ENCODE peak calls at places on chromosomes 5 and 9, in ten cellular contexts. V is BE2C; E is HCEC 1CT; N is activated CD4-positive, alpha-beta T cell treated with anti-CD3 and anti-CD28 coated beads, Interleukin-2, amount 50 U/mL, for 4 hours; L is activated gamma-delta T cell; S is T-helper 9 cell; U is NCI-H1694 treated with DMSO at 0.1 percent for 48 hours; B is suprapubic skin; X is AG08396; W is activated naive CD8-positive, alpha-beta T cell treated with anti-CD3 and anti-CD28 coated beads for 36 hours. H is an unnamed sample.

GRCh38 chr5:16480144-16480543 is 14.5 kb upstream of the ZNF622 start:
- DNase-seq in V (no peak), E (no peak), N (no peak), L (no peak), S (no peak), U (no peak), B (no peak), X (no peak), W (no peak), H (no peak)

GRCh38 chr5:161676109-161676508 is 9.4 kb upstream of the GABRA6 start:
- DNase-seq in V (no peak), E (no peak), N (no peak), L (no peak), S (no peak), U (peak), B (no peak), X (no peak), W (no peak), H (no peak)

GRCh38 chr5:1019001-1019651 is 10.5 kb downstream of the NKD2 start:
- DNase-seq in V (no peak), E (no peak), N (no peak), L (no peak), S (no peak), U (no peak), B (no peak), X (no peak), W (no peak), H (no peak)

GRCh38 chr5:56130664-56131063 is 102.5 kb downstream of the ANKRD55 start:
- DNase-seq in V (no peak), E (no peak), N (no peak), L (no peak), S (no peak), U (no peak), B (no peak), X (no peak), W (no peak), H (no peak)

GRCh38 chr9:77981332-77981731 is 50.3 kb downstream of the GNAQ start:
- DNase-seq in V (no peak), E (peak), N (no peak), L (no peak), S (no peak), U (no peak), B (no peak), X (peak), W (no peak), H (peak)

GRCh38 chr5:159034083-159034824 is 65.5 kb downstream of the EBF1 start:
- DNase-seq in V (peak), E (no peak), N (no peak), L (no peak), S (no peak), U (no peak), B (no peak), X (no peak), W (no peak), H (no peak)

GRCh38 chr9:36922548-36922947 is 111.5 kb downstream of the PAX5 start:
- DNase-seq in V (no peak), E (peak), N (no peak), L (no peak), S (no peak), U (no peak), B (no peak), X (no peak), W (no peak), H (no peak)

GRCh38 chr5:74257645-74258328 is 382.7 kb downstream of the ENC1 start:
- DNase-seq in V (no peak), E (peak), N (no peak), L (no peak), S (no peak), U (no peak), B (peak), X (peak), W (no peak), H (no peak)

GRCh38 chr9:21550392-21550791 is 68.3 kb upstream of the IFNE start:
- DNase-seq in V (no peak), E (no peak), N (no peak), L (no peak), S (no peak), U (no peak), B (no peak), X (no peak), W (no peak), H (no peak)

GRCh38 chr5:92944903-92945629 is 636.0 kb downstream of the NR2F1-AS1 start:
- DNase-seq in V (no peak), E (peak), N (no peak), L (no peak), S (no peak), U (no peak), B (no peak), X (peak), W (no peak), H (no peak)

GRCh38 chr9:21974542-21975409 is 19.4 kb downstream of the CDKN2A start:
- DNase-seq in V (peak), E (peak), N (peak), L (no peak), S (peak), U (peak), B (no peak), X (peak), W (peak), H (peak)

GRCh38 chr5:140546851-140547507 is 483 bp upstream of the EIF4EBP3 start:
- DNase-seq in V (no peak), E (no peak), N (no peak), L (no peak), S (no peak), U (no peak), B (peak), X (no peak), W (no peak), H (peak)

GRCh38 chr5:167877319-167877718 is 414.1 kb upstream of the WWC1 start:
- DNase-seq in V (no peak), E (no peak), N (no peak), L (no peak), S (no peak), U (no peak), B (no peak), X (no peak), W (no peak), H (no peak)